ENCODE peak calls at places on chromosome 2, in eight cellular contexts. L is ELR, C is activated gamma-delta T cell treated with Interleukin-2 at 50 U/mL for 16 hours, P is mucosa of descending colon, T is WERI-Rb-1, V is left ventricle myocardium inferior, Q is iris pigment epithelial cell, B is HT-29. W is an unnamed sample.

GRCh38 chr2:104919127-104919526 is 65.2 kb downstream of the POU3F3 start:
- DNase-seq in L (no peak), C (no peak), P (peak; percentile 33), T (no peak), V (no peak), Q (no peak), B (peak; percentile 89), W (no peak)

GRCh38 chr2:234840336-234840735 is 111.5 kb upstream of the SH3BP4 start:
- DNase-seq in L (peak; percentile 98), C (no peak), P (no peak), T (no peak), V (no peak), Q (peak; percentile 97), B (peak; percentile 63), W (no peak)

GRCh38 chr2:133652407-133652806 is 84.1 kb upstream of the NCKAP5 start:
- DNase-seq in L (no peak), C (no peak), P (no peak), T (no peak), V (no peak), Q (peak; percentile 38), B (no peak), W (no peak)

GRCh38 chr2:204691911-204692510 is 146.7 kb downstream of the PARD3B start:
- DNase-seq in L (peak; percentile 87), C (no peak), P (no peak), T (peak; percentile 58), V (no peak), Q (peak; percentile 96), B (peak; percentile 66), W (no peak)

GRCh38 chr2:111716901-111717635 is 166.9 kb downstream of the ANAPC1 start:
- DNase-seq in L (no peak), C (no peak), P (no peak), T (no peak), V (no peak), Q (no peak), B (no peak), W (no peak)

GRCh38 chr2:42792583-42793313 is at the start of gene HAAO:
- DNase-seq in L (peak; percentile 27), C (no peak), P (peak; percentile 84), T (no peak), V (peak; percentile 68), Q (no peak), B (no peak), W (peak; percentile 56)

GRCh38 chr2:71558300-71559051 is 105.1 kb downstream of the DYSF start:
- DNase-seq in L (peak; percentile 20), C (no peak), P (no peak), T (no peak), V (no peak), Q (no peak), B (no peak), W (no peak)

GRCh38 chr2:45170976-45171514 is 161.8 kb upstream of the SIX2 start:
- DNase-seq in L (no peak), C (no peak), P (no peak), T (no peak), V (no peak), Q (no peak), B (no peak), W (no peak)

GRCh38 chr2:198008230-198008629 is 203.8 kb downstream of the PLCL1 start:
- DNase-seq in L (no peak), C (no peak), P (no peak), T (no peak), V (no peak), Q (no peak), B (no peak), W (no peak)

GRCh38 chr2:172256886-172257285 is 154.2 kb upstream of the DLX2 start:
- DNase-seq in L (no peak), C (no peak), P (no peak), T (no peak), V (no peak), Q (no peak), B (no peak), W (no peak)

GRCh38 chr2:238382381-238382781 is 44.3 kb upstream of the ASB1 start:
- DNase-seq in L (no peak), C (no peak), P (no peak), T (no peak), V (no peak), Q (no peak), B (no peak), W (no peak)

GRCh38 chr2:218020966-218021535 is 18.3 kb upstream of the TNS1 start:
- DNase-seq in L (no peak), C (no peak), P (no peak), T (no peak), V (peak; percentile 9), Q (no peak), B (no peak), W (no peak)

GRCh38 chr2:43100362-43100882 is 126.0 kb downstream of the ZFP36L2 start:
- DNase-seq in L (no peak), C (no peak), P (no peak), T (peak; percentile 28), V (no peak), Q (no peak), B (no peak), W (no peak)

GRCh38 chr2:27920148-27920885 is 29.8 kb downstream of the BABAM2 start:
- DNase-seq in L (peak; percentile 54), C (no peak), P (no peak), T (no peak), V (no peak), Q (peak; percentile 87), B (peak; percentile 50), W (no peak)

GRCh38 chr2:233085839-233086150 is 25.7 kb downstream of the INPP5D start:
- DNase-seq in L (no peak), C (no peak), P (no peak), T (no peak), V (no peak), Q (no peak), B (no peak), W (no peak)

GRCh38 chr2:205367536-205367935 is 314.8 kb upstream of the NRP2 start:
- DNase-seq in L (no peak), C (no peak), P (no peak), T (peak; percentile 27), V (no peak), Q (peak; percentile 58), B (no peak), W (no peak)

GRCh38 chr2:133884739-133885381 is 316.6 kb upstream of the NCKAP5 start:
- DNase-seq in L (peak; percentile 46), C (no peak), P (no peak), T (no peak), V (no peak), Q (peak; percentile 37), B (no peak), W (no peak)

GRCh38 chr2:236642584-236643291 is 73.1 kb downstream of the ACKR3 start:
- DNase-seq in L (peak; percentile 90), C (no peak), P (peak; percentile 61), T (no peak), V (peak; percentile 86), Q (peak; percentile 90), B (no peak), W (no peak)

GRCh38 chr2:48045613-48046012 is 139.3 kb upstream of the FBXO11 start:
- DNase-seq in L (no peak), C (no peak), P (no peak), T (no peak), V (no peak), Q (no peak), B (no peak), W (no peak)

GRCh38 chr2:64342195-64343099 is 111.5 kb upstream of the LGALSL start:
- DNase-seq in L (no peak), C (no peak), P (no peak), T (no peak), V (no peak), Q (no peak), B (peak; percentile 40), W (no peak)

GRCh38 chr2:202193881-202194353 is 44.5 kb downstream of the SUMO1 start:
- DNase-seq in L (no peak), C (no peak), P (no peak), T (no peak), V (no peak), Q (no peak), B (no peak), W (no peak)

GRCh38 chr2:109226128-109226527 is 97.1 kb downstream of the SH3RF3 start:
- DNase-seq in L (no peak), C (no peak), P (no peak), T (no peak), V (no peak), Q (no peak), B (no peak), W (no peak)

GRCh38 chr2:98608118-98608961 is at the start of the genes COA5 and UNC50:
- DNase-seq in L (peak; percentile 93), C (peak; percentile 86), P (peak; percentile 93), T (peak; percentile 89), V (peak; percentile 93), Q (peak; percentile 92), B (peak; percentile 86), W (peak; percentile 89)

GRCh38 chr2:218193716-218194115 is 23.3 kb upstream of the ARPC2 start:
- DNase-seq in L (no peak), C (no peak), P (no peak), T (no peak), V (no peak), Q (no peak), B (no peak), W (no peak)

GRCh38 chr2:112891333-112891950 is 19.5 kb upstream of the IL37 start:
- DNase-seq in L (no peak), C (no peak), P (no peak), T (peak; percentile 55), V (no peak), Q (no peak), B (peak; percentile 81), W (no peak)

GRCh38 chr2:14288016-14288415 is 344.5 kb upstream of the LRATD1 start:
- DNase-seq in L (no peak), C (no peak), P (no peak), T (peak; percentile 61), V (no peak), Q (no peak), B (no peak), W (no peak)

GRCh38 chr2:64987001-64987962 is 1.9 kb upstream of the SLC1A4 start:
- DNase-seq in L (peak; percentile 34), C (no peak), P (no peak), T (no peak), V (no peak), Q (peak; percentile 34), B (peak; percentile 13), W (no peak)

GRCh38 chr2:239296020-239296932 is 104.5 kb downstream of the HDAC4 start:
- DNase-seq in L (no peak), C (no peak), P (peak; percentile 45), T (no peak), V (no peak), Q (no peak), B (peak; percentile 53), W (no peak)

GRCh38 chr2:63613391-63613901 is 24.7 kb downstream of the MDH1 start:
- DNase-seq in L (no peak), C (no peak), P (no peak), T (no peak), V (no peak), Q (peak; percentile 12), B (no peak), W (no peak)

GRCh38 chr2:72148391-72148974 is 821 bp upstream of the CYP26B1 start:
- DNase-seq in L (no peak), C (no peak), P (no peak), T (peak; percentile 16), V (peak; percentile 14), Q (no peak), B (no peak), W (no peak)

GRCh38 chr2:9178905-9179571 is 27.6 kb upstream of the ASAP2 start:
- DNase-seq in L (peak; percentile 86), C (no peak), P (peak; percentile 79), T (no peak), V (peak; percentile 43), Q (peak; percentile 85), B (peak; percentile 74), W (no peak)

GRCh38 chr2:25557179-25558036 is 116.0 kb downstream of the DTNB start:
- DNase-seq in L (peak; percentile 13), C (no peak), P (no peak), T (no peak), V (no peak), Q (no peak), B (no peak), W (no peak)

GRCh38 chr2:51846796-51847195 is 814.9 kb upstream of the NRXN1 start:
- DNase-seq in L (no peak), C (no peak), P (no peak), T (no peak), V (no peak), Q (peak; percentile 22), B (no peak), W (no peak)

GRCh38 chr2:204274487-204274886 is 270.8 kb upstream of the PARD3B start:
- DNase-seq in L (no peak), C (no peak), P (no peak), T (no peak), V (no peak), Q (no peak), B (no peak), W (no peak)